ENCODE peak calls at places on chromosomes 16 and 17, in seven cellular contexts. One of them, this sample, is unnamed.

GRCh38 chr17:2061441-2061797 is 6.5 kb downstream of the HIC1 start:
- DNase-seq in Panc1: no peak
- DNase-seq in HCT116: no peak
- DNase-seq in HL-60: no peak
- DNase-seq in stomach: no peak
- DNase-seq in breast epithelium: no peak
- DNase-seq in prostate gland: no peak
- DNase-seq in this sample: no peak

GRCh38 chr16:27408602-27409031 is 6.6 kb downstream of the IL21R start:
- DNase-seq in Panc1: no peak
- DNase-seq in HCT116: no peak
- DNase-seq in HL-60: no peak
- DNase-seq in stomach: no peak
- DNase-seq in breast epithelium: no peak
- DNase-seq in prostate gland: no peak
- DNase-seq in this sample: no peak

GRCh38 chr16:80006175-80006895 is 405.8 kb upstream of the MAF start:
- DNase-seq in Panc1: no peak
- DNase-seq in HCT116: no peak
- DNase-seq in HL-60: no peak
- DNase-seq in stomach: no peak
- DNase-seq in breast epithelium: no peak
- DNase-seq in prostate gland: no peak
- DNase-seq in this sample: no peak

GRCh38 chr17:1078831-1079561 is 82.1 kb downstream of the TIMM22 start:
- DNase-seq in Panc1: no peak
- DNase-seq in HCT116: no peak
- DNase-seq in HL-60: no peak
- DNase-seq in stomach: no peak
- DNase-seq in breast epithelium: no peak
- DNase-seq in prostate gland: no peak
- DNase-seq in this sample: no peak

GRCh38 chr16:85261657-85262557 is 149.6 kb upstream of the CIBAR2 start:
- DNase-seq in Panc1: no peak
- DNase-seq in HCT116: no peak
- DNase-seq in HL-60: no peak
- DNase-seq in stomach: no peak
- DNase-seq in breast epithelium: no peak
- DNase-seq in prostate gland: no peak
- DNase-seq in this sample: no peak

GRCh38 chr16:14579266-14579665 is 50.8 kb downstream of the PARN start:
- DNase-seq in Panc1: peak
- DNase-seq in HCT116: no peak
- DNase-seq in HL-60: no peak
- DNase-seq in stomach: peak
- DNase-seq in breast epithelium: no peak
- DNase-seq in prostate gland: no peak
- DNase-seq in this sample: no peak

GRCh38 chr16:50360033-50360778 is 8.6 kb downstream of the BRD7 start:
- DNase-seq in Panc1: no peak
- DNase-seq in HCT116: no peak
- DNase-seq in HL-60: no peak
- DNase-seq in stomach: peak
- DNase-seq in breast epithelium: no peak
- DNase-seq in prostate gland: no peak
- DNase-seq in this sample: no peak

GRCh38 chr17:43351686-43352085 is 47.1 kb upstream of the ARL4D start:
- DNase-seq in Panc1: no peak
- DNase-seq in HCT116: no peak
- DNase-seq in HL-60: no peak
- DNase-seq in stomach: no peak
- DNase-seq in breast epithelium: no peak
- DNase-seq in prostate gland: no peak
- DNase-seq in this sample: no peak

GRCh38 chr17:49795372-49795771 is 6.9 kb downstream of the KAT7 start:
- DNase-seq in Panc1: no peak
- DNase-seq in HCT116: no peak
- DNase-seq in HL-60: no peak
- DNase-seq in stomach: no peak
- DNase-seq in breast epithelium: no peak
- DNase-seq in prostate gland: no peak
- DNase-seq in this sample: no peak

GRCh38 chr17:11240041-11240801 is 792 bp upstream of the SHISA6 start:
- DNase-seq in Panc1: no peak
- DNase-seq in HCT116: no peak
- DNase-seq in HL-60: no peak
- DNase-seq in stomach: peak
- DNase-seq in breast epithelium: no peak
- DNase-seq in prostate gland: peak
- DNase-seq in this sample: no peak

GRCh38 chr16:19809121-19809635 is 75.5 kb downstream of the GPRC5B start:
- DNase-seq in Panc1: no peak
- DNase-seq in HCT116: no peak
- DNase-seq in HL-60: peak
- DNase-seq in stomach: peak
- DNase-seq in breast epithelium: no peak
- DNase-seq in prostate gland: no peak
- DNase-seq in this sample: no peak

GRCh38 chr17:59846391-59847165 is 46.2 kb downstream of the TUBD1 start:
- DNase-seq in Panc1: peak
- DNase-seq in HCT116: peak
- DNase-seq in HL-60: no peak
- DNase-seq in stomach: peak
- DNase-seq in breast epithelium: peak
- DNase-seq in prostate gland: peak
- DNase-seq in this sample: no peak

GRCh38 chr17:1011138-1011537 is 14.2 kb downstream of the TIMM22 start:
- DNase-seq in Panc1: no peak
- DNase-seq in HCT116: no peak
- DNase-seq in HL-60: no peak
- DNase-seq in stomach: no peak
- DNase-seq in breast epithelium: no peak
- DNase-seq in prostate gland: no peak
- DNase-seq in this sample: no peak

GRCh38 chr17:39099686-39100293 is 51.6 kb downstream of the PLXDC1 start:
- DNase-seq in Panc1: no peak
- DNase-seq in HCT116: no peak
- DNase-seq in HL-60: no peak
- DNase-seq in stomach: no peak
- DNase-seq in breast epithelium: no peak
- DNase-seq in prostate gland: no peak
- DNase-seq in this sample: no peak

GRCh38 chr16:8070501-8070900 is 519.8 kb downstream of the TMEM114 start:
- DNase-seq in Panc1: no peak
- DNase-seq in HCT116: no peak
- DNase-seq in HL-60: no peak
- DNase-seq in stomach: no peak
- DNase-seq in breast epithelium: no peak
- DNase-seq in prostate gland: no peak
- DNase-seq in this sample: no peak

GRCh38 chr16:74169687-74170522 is 126.7 kb upstream of the PSMD7 start:
- DNase-seq in Panc1: no peak
- DNase-seq in HCT116: no peak
- DNase-seq in HL-60: no peak
- DNase-seq in stomach: no peak
- DNase-seq in breast epithelium: no peak
- DNase-seq in prostate gland: no peak
- DNase-seq in this sample: no peak

GRCh38 chr17:18257268-18257681 is 1.3 kb downstream of the FLII start:
- DNase-seq in Panc1: no peak
- DNase-seq in HCT116: no peak
- DNase-seq in HL-60: no peak
- DNase-seq in stomach: peak
- DNase-seq in breast epithelium: peak
- DNase-seq in prostate gland: peak
- DNase-seq in this sample: peak

GRCh38 chr16:58306327-58306726 is 11.5 kb upstream of the PRSS54 start:
- DNase-seq in Panc1: no peak
- DNase-seq in HCT116: peak
- DNase-seq in HL-60: no peak
- DNase-seq in stomach: peak
- DNase-seq in breast epithelium: no peak
- DNase-seq in prostate gland: no peak
- DNase-seq in this sample: no peak

GRCh38 chr16:89210904-89211515 is 6.5 kb upstream of the ZNF778 start:
- DNase-seq in Panc1: no peak
- DNase-seq in HCT116: no peak
- DNase-seq in HL-60: no peak
- DNase-seq in stomach: no peak
- DNase-seq in breast epithelium: no peak
- DNase-seq in prostate gland: no peak
- DNase-seq in this sample: no peak

GRCh38 chr17:35588196-35588920 is 1.2 kb downstream of the AP2B1 start:
- DNase-seq in Panc1: peak
- DNase-seq in HCT116: peak
- DNase-seq in HL-60: peak
- DNase-seq in stomach: no peak
- DNase-seq in breast epithelium: no peak
- DNase-seq in prostate gland: no peak
- DNase-seq in this sample: no peak

GRCh38 chr17:78673395-78673794 is 96.2 kb upstream of the DNAH17 start:
- DNase-seq in Panc1: no peak
- DNase-seq in HCT116: no peak
- DNase-seq in HL-60: no peak
- DNase-seq in stomach: no peak
- DNase-seq in breast epithelium: no peak
- DNase-seq in prostate gland: no peak
- DNase-seq in this sample: no peak

GRCh38 chr16:88479795-88480760 is 27.0 kb downstream of the ZFPM1 start:
- DNase-seq in Panc1: no peak
- DNase-seq in HCT116: no peak
- DNase-seq in HL-60: no peak
- DNase-seq in stomach: peak
- DNase-seq in breast epithelium: no peak
- DNase-seq in prostate gland: no peak
- DNase-seq in this sample: no peak

GRCh38 chr17:7293821-7294613 is 422 bp downstream of the YBX2 start:
- DNase-seq in Panc1: no peak
- DNase-seq in HCT116: no peak
- DNase-seq in HL-60: no peak
- DNase-seq in stomach: peak
- DNase-seq in breast epithelium: no peak
- DNase-seq in prostate gland: no peak
- DNase-seq in this sample: peak

GRCh38 chr17:50219939-50220465 is 18.6 kb upstream of the COL1A1 start:
- DNase-seq in Panc1: no peak
- DNase-seq in HCT116: no peak
- DNase-seq in HL-60: no peak
- DNase-seq in stomach: no peak
- DNase-seq in breast epithelium: no peak
- DNase-seq in prostate gland: no peak
- DNase-seq in this sample: no peak

GRCh38 chr17:1929896-1930750 is 95.0 kb downstream of the RTN4RL1 start:
- DNase-seq in Panc1: no peak
- DNase-seq in HCT116: no peak
- DNase-seq in HL-60: no peak
- DNase-seq in stomach: no peak
- DNase-seq in breast epithelium: no peak
- DNase-seq in prostate gland: no peak
- DNase-seq in this sample: no peak

GRCh38 chr16:12971216-12971615 is 69.8 kb downstream of the SHISA9 start:
- DNase-seq in Panc1: no peak
- DNase-seq in HCT116: no peak
- DNase-seq in HL-60: no peak
- DNase-seq in stomach: peak
- DNase-seq in breast epithelium: no peak
- DNase-seq in prostate gland: no peak
- DNase-seq in this sample: no peak

DNA sequence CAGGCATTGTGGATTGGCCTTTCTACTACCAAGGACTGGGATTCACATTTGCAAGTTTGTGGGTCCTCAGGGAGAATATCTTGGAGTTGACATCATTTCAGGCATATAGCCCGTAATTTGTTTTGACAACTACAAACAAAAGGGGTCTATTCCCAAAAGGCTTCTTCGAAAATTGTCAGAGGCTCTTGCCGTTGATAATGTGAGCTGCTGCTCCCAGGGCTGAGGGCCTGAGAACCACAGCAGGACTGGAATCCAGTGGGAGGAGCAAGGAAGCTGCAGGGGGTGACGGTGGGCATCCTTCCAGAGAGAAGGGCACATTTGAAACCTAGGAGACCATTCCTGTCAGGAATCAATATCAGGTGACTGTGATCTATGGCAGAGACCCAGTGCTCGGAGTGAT is 761.6 kb upstream of the RBFOX1 start:
- DNase-seq in Panc1: no peak
- DNase-seq in HCT116: no peak
- DNase-seq in HL-60: no peak
- DNase-seq in stomach: no peak
- DNase-seq in breast epithelium: no peak
- DNase-seq in prostate gland: no peak
- DNase-seq in this sample: no peak
- TF ChIP-seq POLR2AphosphoS5 in Panc1: no peak
- TF ChIP-seq POLR2AphosphoS5 in HCT116: no peak
- TF ChIP-seq POLR2AphosphoS5 in HL-60: no peak
- TF ChIP-seq POLR2AphosphoS5 in stomach: no peak
- TF ChIP-seq POLR2AphosphoS5 in breast epithelium: no peak
- TF ChIP-seq POLR2AphosphoS5 in prostate gland: no peak
- TF ChIP-seq POLR2AphosphoS5 in this sample: no peak

GRCh38 chr17:20091161-20092029 is 82.2 kb downstream of the SPECC1 start:
- DNase-seq in Panc1: no peak
- DNase-seq in HCT116: no peak
- DNase-seq in HL-60: no peak
- DNase-seq in stomach: no peak
- DNase-seq in breast epithelium: no peak
- DNase-seq in prostate gland: no peak
- DNase-seq in this sample: no peak
- TF ChIP-seq POLR2AphosphoS5 in Panc1: no peak
- TF ChIP-seq POLR2AphosphoS5 in HCT116: no peak
- TF ChIP-seq POLR2AphosphoS5 in HL-60: no peak
- TF ChIP-seq POLR2AphosphoS5 in stomach: no peak
- TF ChIP-seq POLR2AphosphoS5 in breast epithelium: peak
- TF ChIP-seq POLR2AphosphoS5 in prostate gland: no peak
- TF ChIP-seq POLR2AphosphoS5 in this sample: no peak

DNA sequence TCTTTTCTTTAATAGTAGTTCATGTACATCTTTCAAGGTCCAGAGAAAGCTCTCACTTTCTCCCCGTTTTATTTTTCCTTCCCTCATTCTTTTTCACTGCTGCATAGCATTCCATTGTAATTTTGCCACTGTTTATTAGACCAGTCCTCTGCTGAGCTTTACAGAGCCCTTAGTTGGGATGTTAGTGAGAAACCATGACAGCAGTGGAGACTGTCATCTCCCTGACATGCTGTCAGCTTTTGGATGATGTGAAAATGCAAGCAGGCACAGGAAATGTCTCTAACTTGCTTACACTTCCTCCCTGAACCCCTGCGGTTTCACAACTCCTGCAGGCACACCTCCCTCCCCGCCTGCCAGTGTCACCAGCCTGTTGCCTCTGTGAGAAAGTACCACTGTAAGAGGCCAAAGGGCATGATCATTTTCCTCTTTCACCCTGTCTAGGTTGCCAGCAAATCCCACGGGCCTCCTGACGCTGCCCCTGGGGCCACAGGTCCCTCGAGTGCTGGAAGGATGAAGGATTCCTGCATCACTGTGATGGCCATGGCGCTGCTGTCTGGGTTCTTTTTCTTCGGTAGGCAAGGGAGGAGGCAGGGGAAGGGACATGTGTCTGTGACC is at the start of gene ITGAL:
- DNase-seq in Panc1: no peak
- DNase-seq in HCT116: no peak
- DNase-seq in HL-60: peak
- DNase-seq in stomach: peak
- DNase-seq in breast epithelium: peak
- DNase-seq in prostate gland: no peak
- DNase-seq in this sample: no peak
- TF ChIP-seq POLR2AphosphoS5 in Panc1: no peak
- TF ChIP-seq POLR2AphosphoS5 in HCT116: no peak
- TF ChIP-seq POLR2AphosphoS5 in HL-60: peak
- TF ChIP-seq POLR2AphosphoS5 in stomach: no peak
- TF ChIP-seq POLR2AphosphoS5 in breast epithelium: peak
- TF ChIP-seq POLR2AphosphoS5 in prostate gland: no peak
- TF ChIP-seq POLR2AphosphoS5 in this sample: peak

GRCh38 chr17:28747046-28747691 is 3.4 kb downstream of the TRAF4 start:
- DNase-seq in Panc1: no peak
- DNase-seq in HCT116: no peak
- DNase-seq in HL-60: no peak
- DNase-seq in stomach: peak
- DNase-seq in breast epithelium: peak
- DNase-seq in prostate gland: peak
- DNase-seq in this sample: peak
- TF ChIP-seq POLR2AphosphoS5 in Panc1: no peak
- TF ChIP-seq POLR2AphosphoS5 in HCT116: no peak
- TF ChIP-seq POLR2AphosphoS5 in HL-60: no peak
- TF ChIP-seq POLR2AphosphoS5 in stomach: peak
- TF ChIP-seq POLR2AphosphoS5 in breast epithelium: peak
- TF ChIP-seq POLR2AphosphoS5 in prostate gland: peak
- TF ChIP-seq POLR2AphosphoS5 in this sample: peak